ENCODE peak calls at places on chromosomes 12 and 14, in four cellular contexts. N, A, P and X are unnamed samples.

GRCh38 chr14:28982228-28982627 is 215.6 kb downstream of the FOXG1 start:
- DNase-seq in N (no peak), A (no peak), P (no peak), X (no peak)

GRCh38 chr12:12538535-12538934 is 24.1 kb downstream of the DUSP16 start:
- DNase-seq in N (no peak), A (peak; percentile 60), P (no peak), X (no peak)

GRCh38 chr14:91048676-91049075 is 11.8 kb downstream of the RPS6KA5 start:
- DNase-seq in N (no peak), A (no peak), P (no peak), X (no peak)

GRCh38 chr12:47077206-47078085 is 2.0 kb upstream of the PCED1B start:
- DNase-seq in N (no peak), A (no peak), P (no peak), X (no peak)

GRCh38 chr14:100434911-100435455 is 111.8 kb downstream of the SLC25A47 start:
- DNase-seq in N (peak; percentile 19), A (no peak), P (no peak), X (no peak)

GRCh38 chr14:96944297-96944696 is 147.1 kb downstream of the VRK1 start:
- DNase-seq in N (no peak), A (no peak), P (no peak), X (no peak)

GRCh38 chr14:32513571-32514009 is 184.5 kb downstream of the AKAP6 start:
- DNase-seq in N (no peak), A (no peak), P (no peak), X (no peak)

GRCh38 chr12:28936711-28937110 is 212.4 kb upstream of the FAR2 start:
- DNase-seq in N (no peak), A (no peak), P (no peak), X (no peak)

GRCh38 chr14:103126873-103127304 is 3.6 kb downstream of the TNFAIP2 start:
- DNase-seq in N (peak; percentile 73), A (no peak), P (peak; percentile 88), X (no peak)

GRCh38 chr14:75521415-75522199 is 662 bp upstream of the BATF start:
- DNase-seq in N (no peak), A (no peak), P (no peak), X (no peak)

GRCh38 chr12:12436831-12437345 is 80.0 kb downstream of the BORCS5 start:
- DNase-seq in N (no peak), A (no peak), P (no peak), X (no peak)

GRCh38 chr12:27733052-27733656 is 22.5 kb downstream of the MRPS35 start:
- DNase-seq in N (no peak), A (peak; percentile 69), P (no peak), X (peak; percentile 68)

GRCh38 chr12:12983420-12984035 is 16.5 kb downstream of the HEBP1 start:
- DNase-seq in N (no peak), A (peak; percentile 43), P (no peak), X (peak; percentile 52)

GRCh38 chr12:100141666-100141997 is 1.0 kb downstream of the BLTP3B start:
- DNase-seq in N (peak; percentile 62), A (peak; percentile 93), P (no peak), X (peak; percentile 67)

GRCh38 chr12:81128930-81129554 is 51.2 kb downstream of the ACSS3 start:
- DNase-seq in N (no peak), A (peak; percentile 58), P (no peak), X (peak; percentile 7)

GRCh38 chr14:53391631-53392030 is 238.5 kb upstream of the DDHD1 start:
- DNase-seq in N (no peak), A (no peak), P (no peak), X (no peak)

GRCh38 chr14:85195872-85196477 is 334.0 kb upstream of the FLRT2 start:
- DNase-seq in N (no peak), A (peak; percentile 6), P (no peak), X (peak; percentile 26)

GRCh38 chr14:104420990-104421389 is 158.6 kb upstream of the C14orf180 start:
- DNase-seq in N (peak; percentile 50), A (no peak), P (no peak), X (no peak)

GRCh38 chr14:100417466-100417865 is 94.3 kb downstream of the SLC25A47 start:
- DNase-seq in N (peak; percentile 54), A (peak; percentile 35), P (peak; percentile 57), X (peak; percentile 29)

GRCh38 chr14:43729149-43729548 is 777.9 kb downstream of the FSCB start:
- DNase-seq in N (no peak), A (peak; percentile 92), P (no peak), X (no peak)

GRCh38 chr12:6603095-6603567 is 4.0 kb downstream of the CHD4 start:
- DNase-seq in N (peak; percentile 79), A (peak; percentile 67), P (no peak), X (no peak)

GRCh38 chr12:109131522-109132050 is 15.2 kb downstream of the ACACB start:
- DNase-seq in N (peak; percentile 82), A (no peak), P (no peak), X (no peak)

GRCh38 chr14:35814371-35815005 is 5.4 kb upstream of the RALGAPA1 start:
- DNase-seq in N (no peak), A (peak; percentile 72), P (peak; percentile 67), X (peak; percentile 63)

GRCh38 chr12:120514002-120514401 is 15.0 kb downstream of the COQ5 start:
- DNase-seq in N (no peak), A (no peak), P (no peak), X (no peak)

GRCh38 chr14:23300687-23301223 is 1.9 kb downstream of the PPP1R3E start:
- DNase-seq in N (peak; percentile 83), A (peak; percentile 14), P (no peak), X (peak; percentile 65)

GRCh38 chr12:57864811-57865751 is 18.6 kb upstream of the CTDSP2 start:
- DNase-seq in N (peak; percentile 91), A (peak; percentile 67), P (peak; percentile 75), X (peak; percentile 63)
- TF ChIP-seq POLR2A in N (peak; percentile 51), A (no peak), P (no peak), X (no peak)

GRCh38 chr14:95156153-95156764 is 1.1 kb downstream of the DICER1 start:
- DNase-seq in N (no peak), A (peak; percentile 33), P (no peak), X (peak; percentile 43)

GRCh38 chr14:95155044-95155443 is 2.3 kb downstream of the DICER1 start:
- DNase-seq in N (no peak), A (no peak), P (no peak), X (peak; percentile 54)

GRCh38 chr14:95157987-95158712 is 821 bp upstream of the DICER1 start:
- DNase-seq in N (no peak), A (peak; percentile 16), P (no peak), X (peak; percentile 75)

GRCh38 chr14:95156765-95157194 is 549 bp downstream of the DICER1 start:
- DNase-seq in N (peak; percentile 79), A (peak; percentile 43), P (peak; percentile 46), X (peak; percentile 82)

GRCh38 chr14:95157195-95157986 is at the start of gene DICER1:
- DNase-seq in N (peak; percentile 98), A (peak; percentile 92), P (peak; percentile 99), X (peak; percentile 97)
- TF ChIP-seq POLR2A in N (peak; percentile 67), A (peak; percentile 56), P (no peak), X (peak; percentile 61)

GRCh38 chr12:84698576-84699333 is 213.8 kb downstream of the SLC6A15 start:
- DNase-seq in N (no peak), A (no peak), P (no peak), X (no peak)
- TF ChIP-seq POLR2A in N (no peak), A (no peak), P (no peak), X (no peak)

GRCh38 chr12:5584776-5585560 is 153.1 kb downstream of the NTF3 start:
- DNase-seq in N (no peak), A (no peak), P (no peak), X (no peak)

GRCh38 chr12:5578775-5579174 is 146.9 kb downstream of the NTF3 start:
- DNase-seq in N (no peak), A (no peak), P (no peak), X (no peak)

GRCh38 chr12:5582541-5582940 is 150.6 kb downstream of the NTF3 start:
- DNase-seq in N (no peak), A (no peak), P (no peak), X (no peak)

GRCh38 chr12:5580911-5581488 is 149.1 kb downstream of the NTF3 start:
- DNase-seq in N (no peak), A (no peak), P (no peak), X (no peak)

GRCh38 chr12:5581616-5582367 is 149.9 kb downstream of the NTF3 start:
- DNase-seq in N (no peak), A (no peak), P (no peak), X (no peak)
- TF ChIP-seq POLR2A in N (no peak), A (no peak), P (no peak), X (no peak)

GRCh38 chr12:122836027-122836921 is 1.0 kb downstream of the HIP1R start:
- DNase-seq in N (peak; percentile 66), A (peak; percentile 85), P (peak; percentile 78), X (peak; percentile 40)
- TF ChIP-seq POLR2A in N (peak; percentile 20), A (no peak), P (no peak), X (no peak)

GRCh38 chr12:32397703-32398102 is 1.7 kb upstream of the FGD4 start:
- DNase-seq in N (no peak), A (no peak), P (no peak), X (no peak)

GRCh38 chr12:32400866-32401265 is 1.5 kb downstream of the FGD4 start:
- DNase-seq in N (no peak), A (no peak), P (no peak), X (no peak)

GRCh38 chr12:32399045-32399372 is 349 bp upstream of the FGD4 start:
- DNase-seq in N (no peak), A (peak; percentile 22), P (no peak), X (peak; percentile 35)

GRCh38 chr12:32400114-32400672 is 835 bp downstream of the FGD4 start:
- DNase-seq in N (no peak), A (no peak), P (peak; percentile 57), X (no peak)

GRCh38 chr12:32399373-32400113 is at the start of gene FGD4:
- DNase-seq in N (peak; percentile 87), A (peak; percentile 93), P (peak; percentile 92), X (peak; percentile 85)
- TF ChIP-seq POLR2A in N (peak; percentile 75), A (no peak), P (no peak), X (peak; percentile 69)

GRCh38 chr12:56158926-56159461 is 835 bp downstream of the MYL6 start:
- DNase-seq in N (peak; percentile 97), A (peak; percentile 77), P (peak; percentile 82), X (peak; percentile 80)
- TF ChIP-seq POLR2A in N (peak; percentile 88), A (no peak), P (no peak), X (no peak)

GRCh38 chr12:8081921-8082577 is at the start of gene NECAP1:
- DNase-seq in N (peak; percentile 98), A (peak; percentile 97), P (peak; percentile 97), X (peak; percentile 98)
- TF ChIP-seq POLR2A in N (peak; percentile 73), A (peak; percentile 86), P (no peak), X (peak; percentile 98)

DNA sequence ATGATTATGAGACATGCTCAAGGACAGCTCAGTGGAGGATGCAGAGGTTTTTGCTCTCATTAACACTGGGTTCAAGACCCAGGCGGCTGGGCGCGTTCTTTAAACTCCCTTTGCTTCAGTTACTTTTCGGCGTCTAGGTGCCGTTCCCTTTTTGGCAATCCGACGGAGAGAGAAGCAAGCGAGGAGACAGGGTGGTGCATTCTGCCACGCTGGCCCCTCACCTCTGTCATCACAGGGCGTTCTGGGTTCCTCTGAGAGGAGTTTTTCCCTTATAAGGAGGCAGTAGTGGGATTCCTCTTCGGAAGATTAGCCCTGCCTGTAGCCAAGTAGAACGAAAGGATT is 9.0 kb upstream of the NEMF start:
- DNase-seq in N (peak; percentile 91), A (peak; percentile 85), P (peak; percentile 53), X (peak; percentile 82)
- TF ChIP-seq POLR2A in N (peak; percentile 45), A (peak; percentile 19), P (no peak), X (no peak)